ENCODE peak calls at places on chromosomes 16 and 17, in four cellular contexts. R, D, C and T are unnamed samples.

GRCh38 chr17:1736348-1737281 is 6.1 kb upstream of the SERPINF2 start:
- DNase-seq in R (no peak), D (no peak), C (peak), T (peak)

GRCh38 chr16:57653936-57654335 is 14.2 kb upstream of the ADGRG3 start:
- DNase-seq in R (no peak), D (no peak), C (no peak), T (no peak)

GRCh38 chr16:80899804-80900592 is 95.6 kb upstream of the CDYL2 start:
- DNase-seq in R (peak), D (peak), C (peak), T (no peak)

GRCh38 chr16:82630688-82631087 is 3.9 kb downstream of the CDH13 start:
- DNase-seq in R (no peak), D (no peak), C (no peak), T (no peak)

GRCh38 chr17:30970757-30971567 is at the start of gene RNF135:
- DNase-seq in R (peak), D (peak), C (peak), T (peak)

GRCh38 chr17:39627170-39627716 is 491 bp downstream of the PPP1R1B start:
- DNase-seq in R (no peak), D (no peak), C (no peak), T (no peak)

GRCh38 chr16:12027091-12027490 is 50.6 kb downstream of the SNX29 start:
- DNase-seq in R (no peak), D (no peak), C (no peak), T (no peak)

GRCh38 chr17:13698832-13699231 is 97.1 kb upstream of the HS3ST3A1 start:
- DNase-seq in R (no peak), D (no peak), C (no peak), T (no peak)

GRCh38 chr17:32732900-32733299 is 144.0 kb downstream of the MYO1D start:
- DNase-seq in R (no peak), D (no peak), C (no peak), T (no peak)

GRCh38 chr16:56777533-56777932 is 47.6 kb downstream of the NUP93 start:
- DNase-seq in R (no peak), D (no peak), C (no peak), T (no peak)

GRCh38 chr17:74519951-74520553 is 11.2 kb downstream of the CD300LB start:
- DNase-seq in R (no peak), D (no peak), C (no peak), T (no peak)

GRCh38 chr16:10123141-10123540 is 59.1 kb downstream of the GRIN2A start:
- DNase-seq in R (no peak), D (no peak), C (no peak), T (no peak)